ENCODE peak calls at places on chromosomes 7 and 10, in nine cellular contexts. P, D, B, C, E, J, T, G and U are unnamed samples.

GRCh38 chr10:92857904-92858514 is 9.7 kb downstream of the EXOC6 start:
- DNase-seq in P (no peak), D (no peak), B (no peak), C (no peak), E (no peak), J (no peak), T (no peak), G (no peak), U (no peak)

GRCh38 chr10:3407208-3407607 is 234.6 kb upstream of the PITRM1 start:
- DNase-seq in P (no peak), D (no peak), B (no peak), C (no peak), E (no peak), J (no peak), T (peak), G (no peak), U (no peak)

GRCh38 chr10:17607603-17608332 is 9.4 kb downstream of the HACD1 start:
- DNase-seq in P (no peak), D (peak), B (no peak), C (no peak), E (no peak), J (peak), T (peak), G (no peak), U (no peak)

GRCh38 chr10:29102636-29103035 is 186.2 kb upstream of the LYZL1 start:
- DNase-seq in P (no peak), D (no peak), B (no peak), C (no peak), E (no peak), J (no peak), T (no peak), G (no peak), U (no peak)

GRCh38 chr7:102967798-102968197 is 55.0 kb downstream of the LRRC17 start:
- DNase-seq in P (no peak), D (no peak), B (no peak), C (no peak), E (no peak), J (no peak), T (no peak), G (no peak), U (no peak)

GRCh38 chr7:93378131-93378530 is 146.0 kb downstream of the VPS50 start:
- DNase-seq in P (no peak), D (no peak), B (no peak), C (no peak), E (no peak), J (no peak), T (no peak), G (no peak), U (no peak)

GRCh38 chr10:116888380-116889055 is 39.2 kb downstream of the ENO4 start:
- DNase-seq in P (no peak), D (peak), B (no peak), C (no peak), E (no peak), J (no peak), T (peak), G (peak), U (peak)

GRCh38 chr10:119620771-119621384 is 24.1 kb upstream of the TIAL1 start:
- DNase-seq in P (no peak), D (no peak), B (no peak), C (no peak), E (no peak), J (no peak), T (no peak), G (no peak), U (no peak)

GRCh38 chr7:24477807-24478655 is 95.2 kb upstream of the PALS2 start:
- DNase-seq in P (no peak), D (peak), B (no peak), C (no peak), E (no peak), J (peak), T (peak), G (no peak), U (peak)

GRCh38 chr10:13882112-13882711 is 295.4 kb downstream of the PRPF18 start:
- DNase-seq in P (no peak), D (peak), B (no peak), C (no peak), E (no peak), J (no peak), T (peak), G (no peak), U (no peak)

GRCh38 chr10:117443677-117444022 is 68.4 kb upstream of the PDZD8 start:
- DNase-seq in P (no peak), D (no peak), B (no peak), C (no peak), E (no peak), J (no peak), T (no peak), G (no peak), U (no peak)

GRCh38 chr7:9869151-9869550 is 1104.5 kb upstream of the PHF14 start:
- DNase-seq in P (no peak), D (no peak), B (no peak), C (no peak), E (no peak), J (no peak), T (no peak), G (no peak), U (no peak)

GRCh38 chr10:119509909-119510451 is 32.5 kb downstream of the RGS10 start:
- DNase-seq in P (no peak), D (no peak), B (no peak), C (no peak), E (no peak), J (no peak), T (no peak), G (no peak), U (no peak)

GRCh38 chr7:135718794-135719436 is 9.1 kb downstream of the SLC13A4 start:
- DNase-seq in P (no peak), D (no peak), B (no peak), C (no peak), E (no peak), J (no peak), T (no peak), G (no peak), U (no peak)

GRCh38 chr10:77844713-77845454 is 81.7 kb downstream of the DLG5 start:
- DNase-seq in P (no peak), D (peak), B (no peak), C (no peak), E (peak), J (no peak), T (peak), G (peak), U (no peak)

GRCh38 chr7:15864260-15864991 is 177.9 kb upstream of the MEOX2 start:
- DNase-seq in P (no peak), D (no peak), B (no peak), C (no peak), E (no peak), J (no peak), T (no peak), G (no peak), U (no peak)

GRCh38 chr7:4699897-4700296 is 17.8 kb downstream of the FOXK1 start:
- DNase-seq in P (no peak), D (no peak), B (no peak), C (no peak), E (peak), J (peak), T (no peak), G (no peak), U (no peak)

GRCh38 chr7:48139461-48139860 is 31.8 kb upstream of the ABCA13 start:
- DNase-seq in P (no peak), D (peak), B (no peak), C (no peak), E (no peak), J (no peak), T (peak), G (no peak), U (no peak)

GRCh38 chr7:129950191-129950940 is 2.4 kb downstream of the UBE2H start:
- DNase-seq in P (peak), D (no peak), B (no peak), C (no peak), E (peak), J (no peak), T (no peak), G (no peak), U (no peak)

GRCh38 chr10:29658984-29659769 is 24.4 kb upstream of the SVIL start:
- DNase-seq in P (no peak), D (peak), B (peak), C (peak), E (peak), J (no peak), T (peak), G (no peak), U (peak)

GRCh38 chr10:100327007-100327700 is 2.9 kb downstream of the PKD2L1 start:
- DNase-seq in P (peak), D (no peak), B (no peak), C (no peak), E (no peak), J (peak), T (no peak), G (no peak), U (no peak)

GRCh38 chr7:3805151-3805550 is 504.1 kb downstream of the SDK1 start:
- DNase-seq in P (no peak), D (no peak), B (no peak), C (no peak), E (no peak), J (no peak), T (peak), G (no peak), U (no peak)